ENCODE peak calls at places on chromosomes 2 and 18, in seven cellular contexts. D is fibroblast of lung, B is psoas muscle, W is GM12865, Q is cardiac fibroblast, F is astrocyte of the cerebellum, R is lower lobe of right lung. Y is an unnamed sample.

GRCh38 chr18:3595282-3596273 is 145.6 kb downstream of the TGIF1 start:
- DNase-seq in W (peak; percentile 82), R (no peak), F (peak; percentile 84), D (peak; percentile 97), B (peak; percentile 33), Q (peak; percentile 98), Y (no peak)

GRCh38 chr2:83112863-83113262 is 1346.2 kb downstream of the SUCLG1 start:
- DNase-seq in Q (peak; percentile 0), R (no peak), W (no peak), F (no peak), B (no peak), D (peak; percentile 25), Y (no peak)

GRCh38 chr2:104866883-104867350 is 13.0 kb downstream of the POU3F3 start:
- DNase-seq in B (no peak), W (no peak), R (no peak), Q (no peak), D (no peak), F (no peak), Y (no peak)

GRCh38 chr2:39990335-39990734 is 211.3 kb upstream of the THUMPD2 start:
- DNase-seq in R (no peak), D (no peak), F (no peak), Q (peak; percentile 36), W (no peak), B (no peak), Y (no peak)

GRCh38 chr2:44582363-44583008 is 220.7 kb downstream of the CAMKMT start:
- DNase-seq in B (no peak), W (no peak), R (no peak), F (no peak), Q (peak; percentile 69), D (peak; percentile 45), Y (no peak)

GRCh38 chr2:234980476-234981187 is 28.8 kb downstream of the SH3BP4 start:
- DNase-seq in D (no peak), Q (no peak), B (no peak), F (peak; percentile 83), R (no peak), W (no peak), Y (no peak)

GRCh38 chr2:128771401-128771800 is 452.7 kb upstream of the HS6ST1 start:
- DNase-seq in R (no peak), D (no peak), F (no peak), B (no peak), Q (no peak), W (no peak), Y (no peak)

GRCh38 chr2:162244559-162245031 is 1.4 kb upstream of the FAP start:
- DNase-seq in R (peak; percentile 52), Q (peak; percentile 98), B (peak; percentile 29), F (no peak), W (no peak), D (peak; percentile 67), Y (no peak)

GRCh38 chr2:150698016-150698661 is 210.7 kb upstream of the RND3 start:
- DNase-seq in R (no peak), D (peak; percentile 49), W (no peak), Q (peak; percentile 62), F (no peak), B (no peak), Y (no peak)

GRCh38 chr2:124283090-124283489 is 258.0 kb downstream of the CNTNAP5 start:
- DNase-seq in R (no peak), B (no peak), D (peak; percentile 6), Q (peak; percentile 76), W (no peak), F (no peak), Y (no peak)

GRCh38 chr2:239445771-239446524 is 45.1 kb upstream of the HDAC4 start:
- DNase-seq in D (peak; percentile 43), F (no peak), B (no peak), R (no peak), Q (no peak), W (no peak), Y (no peak)

DNA sequence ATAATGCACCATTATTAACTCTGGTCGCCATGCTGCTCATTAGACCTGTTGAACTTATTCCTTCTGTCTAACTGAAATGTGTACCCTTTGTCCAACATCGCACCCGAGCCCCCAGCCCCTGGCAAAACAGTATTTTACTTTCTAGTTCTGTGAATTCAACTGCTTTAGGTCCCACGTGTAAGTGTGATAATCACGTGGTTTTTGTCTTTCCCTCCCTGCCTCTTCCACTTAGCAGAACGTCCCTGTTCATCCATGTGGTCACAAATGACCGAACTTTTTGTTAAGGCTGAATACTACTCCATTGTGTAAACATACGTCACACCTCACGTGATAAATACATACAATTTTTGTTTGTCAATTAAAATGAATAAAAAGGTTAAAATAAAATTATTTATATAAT is 826.9 kb downstream of the DCDC2C start:
- DNase-seq in Q (no peak), D (no peak), F (no peak), B (no peak), W (no peak), R (no peak), Y (no peak)
- TF ChIP-seq CTCF in Q (no peak), D (no peak), F (no peak), B (no peak), W (no peak), R (no peak), Y (no peak)

GRCh38 chr2:38376683-38377500 is at the start of gene ATL2:
- DNase-seq in B (peak; percentile 96), W (peak; percentile 96), R (peak; percentile 98), F (peak; percentile 88), Q (peak; percentile 95), D (peak; percentile 94), Y (peak; percentile 97)
- TF ChIP-seq CTCF in B (peak; percentile 69), W (peak; percentile 65), R (peak; percentile 36), F (peak; percentile 17), Q (peak; percentile 18), D (peak; percentile 26), Y (peak; percentile 62)

GRCh38 chr18:13101659-13101992 is 110.5 kb downstream of the CEP192 start:
- DNase-seq in F (no peak), W (no peak), B (no peak), R (no peak), D (no peak), Q (no peak), Y (no peak)

GRCh38 chr18:13107074-13107473 is 111.5 kb upstream of the LDLRAD4 start:
- DNase-seq in Q (peak; percentile 27), F (no peak), R (no peak), D (peak; percentile 13), B (no peak), W (no peak), Y (no peak)

GRCh38 chr18:13105059-13105458 is 113.5 kb upstream of the LDLRAD4 start:
- DNase-seq in R (no peak), W (no peak), F (no peak), B (no peak), D (no peak), Q (no peak), Y (no peak)

GRCh38 chr18:13100942-13101658 is 109.9 kb downstream of the CEP192 start:
- DNase-seq in F (no peak), Q (no peak), R (no peak), D (no peak), B (no peak), W (no peak), Y (no peak)

DNA sequence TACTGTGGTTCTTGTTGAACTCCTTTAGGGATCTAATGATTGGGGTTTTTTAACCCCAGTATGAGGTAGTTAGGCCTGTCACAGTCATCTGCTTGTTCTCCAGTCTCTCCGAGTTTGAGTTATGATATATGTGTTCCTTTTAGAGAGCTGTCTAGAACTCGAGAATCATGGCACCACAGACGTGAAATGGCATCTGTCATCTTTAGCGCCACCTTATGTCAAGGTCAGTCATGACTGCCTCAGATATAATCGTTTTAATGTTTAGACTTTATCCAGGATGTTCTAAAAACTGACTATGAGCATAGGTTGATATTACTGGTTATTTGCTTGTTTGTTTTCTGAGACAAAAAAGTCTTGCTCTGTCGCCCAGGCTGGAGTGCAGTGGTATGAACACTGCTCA is 112.2 kb downstream of the CEP192 start:
- DNase-seq in D (no peak), B (no peak), R (no peak), F (no peak), Q (peak; percentile 14), W (no peak), Y (no peak)
- TF ChIP-seq CTCF in D (peak; percentile 3), B (no peak), R (peak; percentile 15), F (peak; percentile 24), Q (peak; percentile 28), W (no peak), Y (peak; percentile 31)

DNA sequence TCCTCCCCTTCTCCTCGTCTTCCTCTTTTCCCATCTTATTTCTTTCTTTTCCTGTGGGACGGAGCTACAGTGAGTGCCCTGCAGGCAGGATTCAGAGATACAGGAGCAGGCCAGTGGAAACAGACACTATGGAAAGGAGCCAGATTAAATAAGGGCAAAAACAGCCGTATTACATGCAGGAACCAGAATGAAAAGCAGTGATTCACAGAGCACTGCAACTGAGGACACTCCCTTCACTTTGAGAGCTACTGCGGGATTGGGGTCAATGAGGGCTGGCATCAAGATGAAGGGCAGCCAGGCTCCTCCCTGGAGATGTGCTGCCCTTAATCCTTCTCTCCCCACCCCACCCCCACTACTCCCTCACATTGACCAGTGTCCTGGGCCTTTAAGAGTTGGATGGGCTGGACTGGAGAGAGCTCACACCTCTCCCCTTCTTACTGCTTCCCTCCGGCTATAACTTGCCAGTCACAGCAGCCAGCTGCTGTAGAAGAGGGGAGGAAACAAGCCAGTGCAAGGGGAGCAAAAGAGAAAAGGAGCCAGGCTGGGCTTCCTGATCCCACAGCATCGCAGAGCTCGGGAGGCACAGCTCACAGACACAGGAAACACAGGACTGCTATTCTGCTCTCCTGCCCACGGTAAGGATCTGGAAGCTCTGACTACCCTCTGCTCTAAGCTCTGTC is at the start of gene PLCD4:
- DNase-seq in R (no peak), D (peak; percentile 83), B (peak; percentile 38), W (no peak), F (no peak), Q (peak; percentile 75), Y (peak; percentile 88)
- TF ChIP-seq CTCF in R (no peak), D (peak; percentile 17), B (no peak), W (no peak), F (no peak), Q (peak; percentile 31), Y (peak; percentile 18)

DNA sequence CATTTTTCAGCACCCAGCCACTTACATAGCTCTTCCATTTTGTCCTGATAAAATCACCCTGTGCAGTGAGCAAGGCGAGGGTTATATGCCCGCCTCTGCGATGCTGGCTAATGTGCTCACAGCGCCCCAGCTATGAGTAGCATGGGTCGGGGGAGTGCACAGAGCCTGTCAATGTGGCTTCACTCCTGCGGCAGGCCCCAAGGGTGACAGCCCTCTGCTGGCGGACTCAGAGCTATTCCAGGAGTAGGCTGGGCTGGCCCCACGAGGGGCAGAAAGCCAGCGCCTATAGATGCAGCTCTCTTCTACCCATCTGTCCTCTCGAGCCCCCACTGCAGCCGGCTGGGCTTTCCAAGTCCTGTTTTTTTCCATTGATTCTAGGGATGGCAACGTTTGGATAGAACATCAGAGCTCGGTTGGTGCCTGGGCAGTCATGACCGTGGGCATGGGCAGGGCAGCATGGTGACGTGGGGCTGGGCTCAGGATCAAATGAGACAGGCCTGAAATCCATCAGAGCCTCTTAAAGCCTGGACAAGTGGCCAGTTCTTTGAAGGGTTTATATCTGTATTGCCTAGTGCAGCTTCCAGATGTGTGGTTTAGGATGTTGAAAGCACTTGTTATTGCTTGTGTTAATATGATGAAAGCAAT is 134.7 kb downstream of the MCFD2 start:
- DNase-seq in Q (no peak), R (no peak), F (no peak), B (no peak), D (peak; percentile 82), W (no peak), Y (no peak)
- TF ChIP-seq CTCF in Q (peak; percentile 3), R (no peak), F (peak; percentile 29), B (no peak), D (no peak), W (no peak), Y (no peak)

Y was measured in osteocyte.